ENCODE peak calls at places on chromosomes 13 and 19, in six cellular contexts. R, W, U, J, D and K are unnamed samples.

GRCh38 chr19:30570194-30570593 is 198.0 kb downstream of the ZNF536 start:
- DNase-seq in R (no peak), W (no peak), U (no peak), J (no peak), D (no peak), K (no peak)

GRCh38 chr19:45883586-45883880 is 2.4 kb downstream of the IRF2BP1 start:
- DNase-seq in R (no peak), W (no peak), U (no peak), J (no peak), D (no peak), K (no peak)

GRCh38 chr19:43619262-43620060 is at the start of gene ZNF428:
- DNase-seq in R (peak; percentile 90), W (peak; percentile 81), U (peak; percentile 86), J (peak; percentile 89), D (peak; percentile 90), K (peak; percentile 90)

GRCh38 chr19:14118165-14119051 is 846 bp upstream of the PRKACA start:
- DNase-seq in R (peak; percentile 64), W (peak; percentile 49), U (peak; percentile 96), J (peak; percentile 81), D (no peak), K (peak; percentile 25)

GRCh38 chr19:3154957-3155736 is 19.3 kb downstream of the GNA15 start:
- DNase-seq in R (peak; percentile 96), W (peak; percentile 79), U (peak; percentile 81), J (peak; percentile 97), D (no peak), K (no peak)

GRCh38 chr13:44109986-44110640 is 230.4 kb downstream of the LACC1 start:
- DNase-seq in R (no peak), W (no peak), U (no peak), J (no peak), D (no peak), K (no peak)

GRCh38 chr19:40320558-40320935 is 27.6 kb downstream of the C19orf47 start:
- DNase-seq in R (no peak), W (no peak), U (no peak), J (no peak), D (no peak), K (no peak)

GRCh38 chr19:400976-401835 is 7.7 kb downstream of the C2CD4C start:
- DNase-seq in R (no peak), W (no peak), U (no peak), J (no peak), D (no peak), K (no peak)

GRCh38 chr19:51398096-51398704 is 7.8 kb upstream of the C19orf84 start:
- DNase-seq in R (no peak), W (no peak), U (no peak), J (peak; percentile 29), D (no peak), K (no peak)

GRCh38 chr13:96904232-96904631 is 90.0 kb downstream of the OXGR1 start:
- DNase-seq in R (no peak), W (no peak), U (no peak), J (no peak), D (no peak), K (no peak)

GRCh38 chr19:2949939-2950285 is 5.1 kb upstream of the ZNF77 start:
- DNase-seq in R (peak; percentile 19), W (peak; percentile 8), U (peak; percentile 54), J (no peak), D (no peak), K (no peak)

GRCh38 chr13:46552302-46552680 is 679 bp upstream of the LRCH1 start:
- DNase-seq in R (no peak), W (no peak), U (peak; percentile 30), J (no peak), D (peak; percentile 12), K (no peak)

GRCh38 chr19:33805313-33805712 is 8.6 kb downstream of the KCTD15 start:
- DNase-seq in R (no peak), W (no peak), U (no peak), J (no peak), D (no peak), K (no peak)

GRCh38 chr13:74290324-74290773 is 156.1 kb upstream of the KLF12 start:
- DNase-seq in R (peak; percentile 96), W (peak; percentile 44), U (no peak), J (peak; percentile 77), D (peak; percentile 2), K (no peak)

GRCh38 chr13:82962422-82962821 is 919.9 kb downstream of the SLITRK1 start:
- DNase-seq in R (peak; percentile 8), W (no peak), U (no peak), J (peak; percentile 6), D (no peak), K (no peak)

GRCh38 chr13:27789495-27790303 is 2.6 kb upstream of the GSX1 start:
- DNase-seq in R (no peak), W (no peak), U (no peak), J (no peak), D (peak; percentile 22), K (peak; percentile 39)

GRCh38 chr13:111335263-111335662 is 14.8 kb downstream of the TEX29 start:
- DNase-seq in R (no peak), W (no peak), U (peak; percentile 10), J (no peak), D (no peak), K (no peak)

GRCh38 chr19:4149518-4150288 is 3.7 kb upstream of the CREB3L3 start:
- DNase-seq in R (no peak), W (no peak), U (no peak), J (no peak), D (no peak), K (no peak)

GRCh38 chr13:59111711-59112110 is 1052.0 kb downstream of the DIAPH3 start:
- DNase-seq in R (peak; percentile 87), W (no peak), U (no peak), J (peak; percentile 76), D (no peak), K (peak; percentile 33)

GRCh38 chr19:48135411-48135810 is 24.8 kb upstream of the PLA2G4C start:
- DNase-seq in R (no peak), W (no peak), U (no peak), J (no peak), D (no peak), K (no peak)

GRCh38 chr19:19054315-19054938 is 9.4 kb upstream of the SLC25A42 start:
- DNase-seq in R (no peak), W (no peak), U (no peak), J (no peak), D (no peak), K (no peak)

GRCh38 chr19:19055701-19056100 is 8.1 kb upstream of the SLC25A42 start:
- DNase-seq in R (no peak), W (no peak), U (no peak), J (no peak), D (no peak), K (no peak)

GRCh38 chr19:19051478-19052213 is 12.1 kb upstream of the SLC25A42 start:
- DNase-seq in R (no peak), W (no peak), U (no peak), J (no peak), D (no peak), K (no peak)

GRCh38 chr19:19054939-19055440 is 8.8 kb upstream of the SLC25A42 start:
- DNase-seq in R (no peak), W (no peak), U (no peak), J (no peak), D (no peak), K (no peak)

DNA sequence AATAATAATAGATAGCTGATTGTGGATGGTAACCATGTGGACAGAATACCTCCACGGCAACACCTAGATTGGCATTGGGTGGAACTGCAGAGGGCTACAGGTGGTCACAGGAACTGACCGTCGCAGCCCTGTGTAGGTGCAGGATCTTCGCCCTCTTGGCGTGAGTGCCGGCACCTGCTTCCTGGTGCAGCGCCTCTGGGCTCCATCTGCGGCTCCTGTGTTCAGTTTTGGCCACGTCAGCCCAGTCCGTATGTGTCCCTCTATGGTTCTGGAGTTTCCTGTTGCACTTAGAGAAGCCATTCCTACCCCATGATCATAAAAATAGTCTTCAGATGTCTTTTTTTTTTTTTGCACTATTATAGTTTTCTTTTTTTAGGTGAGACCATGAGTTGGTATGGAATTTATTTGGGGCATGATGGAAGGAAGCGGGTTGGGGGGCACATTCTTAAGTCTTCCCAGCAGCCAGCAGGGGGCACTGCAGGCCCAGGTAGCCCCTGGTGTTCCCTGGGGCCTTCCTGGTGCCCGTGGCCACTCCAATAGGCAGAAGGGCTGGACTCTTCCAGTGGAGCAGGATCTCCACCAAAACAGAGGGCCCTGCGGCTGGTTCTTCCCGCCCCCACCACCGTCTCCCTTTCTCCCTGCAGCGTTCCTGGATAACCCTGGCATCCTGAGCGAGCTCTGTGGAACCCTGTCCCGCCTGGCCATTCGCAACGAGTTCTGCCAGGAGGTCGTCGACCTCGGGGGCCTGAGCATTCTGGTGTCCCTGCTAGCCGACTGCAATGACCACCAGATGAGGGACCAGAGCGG is 10.1 kb upstream of the SLC25A42 start:
- DNase-seq in R (peak; percentile 47), W (peak; percentile 71), U (no peak), J (peak; percentile 63), D (peak; percentile 57), K (peak; percentile 85)
- TF ChIP-seq CTCF in R (peak; percentile 72), W (peak; percentile 73), U (peak; percentile 68), J (peak; percentile 62), D (peak; percentile 76), K (peak; percentile 80)

DNA sequence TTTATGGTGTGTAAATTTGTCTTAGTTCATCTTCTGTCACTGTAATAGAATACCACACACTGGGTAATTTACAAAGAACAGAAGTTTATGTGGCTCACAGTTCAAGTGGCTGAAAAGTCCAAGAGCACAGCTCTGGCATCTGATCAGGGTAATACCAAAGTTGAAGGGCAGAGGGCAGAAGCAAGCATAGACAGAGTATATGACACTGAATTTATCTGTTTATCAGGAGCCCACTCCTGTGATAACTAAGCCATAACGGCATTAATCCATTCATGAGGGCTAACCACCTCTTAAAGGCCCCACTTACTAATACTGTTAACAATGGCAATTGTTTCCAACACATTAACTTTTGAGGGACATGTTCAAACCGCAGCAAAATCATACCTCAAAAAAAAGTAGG is 4.0 kb upstream of the RFXAP start:
- DNase-seq in R (no peak), W (no peak), U (no peak), J (peak; percentile 8), D (no peak), K (no peak)
- TF ChIP-seq CTCF in R (peak; percentile 27), W (peak; percentile 55), U (no peak), J (peak; percentile 19), D (peak; percentile 51), K (peak; percentile 32)

DNA sequence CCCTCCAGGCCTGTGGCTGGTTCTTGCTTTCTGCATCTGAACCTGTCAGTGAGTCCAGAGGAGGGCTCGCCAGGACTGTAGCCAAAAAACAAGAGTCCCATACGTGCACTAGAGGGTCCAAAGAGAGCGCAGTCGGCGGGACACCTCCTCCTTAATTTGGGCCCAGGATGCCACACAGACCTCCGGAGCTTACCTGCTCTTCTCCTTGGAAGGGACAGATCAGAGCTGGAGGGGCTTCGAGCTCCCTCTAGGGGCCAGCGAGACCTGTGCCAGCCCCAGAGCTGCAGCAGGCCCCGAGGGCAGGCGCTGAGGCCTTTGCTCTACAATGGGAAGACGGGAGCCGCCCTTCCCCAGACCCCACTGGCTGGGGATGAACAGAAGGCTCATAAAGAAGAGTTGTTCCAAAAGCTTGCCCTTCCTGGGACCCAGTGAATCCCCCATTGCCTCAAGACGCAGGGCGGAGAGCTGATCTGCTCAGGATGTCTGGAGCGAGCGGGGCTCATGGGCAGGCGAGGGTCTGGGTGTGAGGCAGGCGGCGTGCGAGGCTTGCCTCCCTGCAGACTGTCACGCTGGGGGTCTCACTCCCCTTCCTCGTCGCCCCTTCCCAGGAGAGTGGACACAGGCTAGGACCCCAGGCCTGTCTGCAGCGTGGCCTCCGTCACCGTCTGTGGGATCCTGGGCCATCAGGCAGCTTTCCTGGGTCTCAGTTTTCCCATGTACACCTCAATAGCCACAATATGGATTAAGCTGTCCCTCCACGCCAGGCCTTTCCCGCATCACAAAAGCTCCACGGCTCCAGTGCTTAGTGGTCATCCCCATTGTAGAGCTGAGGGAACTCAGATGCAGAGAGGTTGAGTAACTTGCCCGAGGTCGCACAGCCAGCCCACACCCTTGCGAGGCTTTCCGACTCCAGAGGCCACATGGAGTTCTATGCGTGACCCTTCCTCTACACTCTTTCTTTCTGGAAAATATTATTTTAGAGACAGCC is 46.9 kb upstream of the VSTM2B start:
- DNase-seq in R (no peak), W (no peak), U (no peak), J (no peak), D (peak; percentile 52), K (peak; percentile 74)
- TF ChIP-seq CTCF in R (no peak), W (no peak), U (no peak), J (no peak), D (peak; percentile 69), K (peak; percentile 59)

GRCh38 chr13:49214917-49215376 is 5.2 kb upstream of the MLNR start:
- DNase-seq in R (no peak), W (peak; percentile 23), U (peak; percentile 62), J (no peak), D (no peak), K (no peak)
- TF ChIP-seq CTCF in R (no peak), W (peak; percentile 39), U (no peak), J (no peak), D (no peak), K (no peak)